ENCODE peak calls at places on chromosomes 2 and 18, in nine cellular contexts. O is mammary epithelial cell, P is fibroblast of pulmonary artery, X is tibial nerve, I is GM06990, Q is cardiac muscle cell, Z is cardiac fibroblast, J is omental fat pad, S is neural crest cell. L is an unnamed sample.

GRCh38 chr2:206996556-206997065 is 57.3 kb downstream of the CPO start:
- DNase-seq in O (no peak), P (no peak), X (no peak), I (no peak), Q (no peak), Z (no peak), J (no peak), S (no peak), L (no peak)

GRCh38 chr2:62458206-62459035 is 47.6 kb downstream of the TMEM17 start:
- DNase-seq in O (peak; percentile 33), P (no peak), X (no peak), I (no peak), Q (no peak), Z (no peak), J (no peak), S (no peak), L (peak; percentile 90)

GRCh38 chr2:55843096-55843991 is 80.2 kb downstream of the EFEMP1 start:
- DNase-seq in O (peak; percentile 92), P (peak; percentile 82), X (no peak), I (no peak), Q (peak; percentile 82), Z (peak; percentile 84), J (no peak), S (no peak), L (peak; percentile 98)

GRCh38 chr2:134912406-134912805 is 6.2 kb upstream of the CCNT2 start:
- DNase-seq in O (peak; percentile 88), P (peak; percentile 45), X (no peak), I (no peak), Q (peak; percentile 15), Z (peak; percentile 14), J (no peak), S (no peak), L (peak; percentile 76)

GRCh38 chr2:227388537-227389011 is 825 bp upstream of the SCYGR1 start:
- DNase-seq in O (peak; percentile 98), P (peak; percentile 99), X (no peak), I (no peak), Q (peak; percentile 97), Z (peak; percentile 97), J (no peak), S (no peak), L (peak; percentile 99)

GRCh38 chr2:235183789-235184188 is 232.0 kb downstream of the SH3BP4 start:
- DNase-seq in O (no peak), P (no peak), X (no peak), I (no peak), Q (no peak), Z (no peak), J (no peak), S (no peak), L (no peak)

GRCh38 chr2:219281588-219281987 is 2.4 kb downstream of the DNAJB2 start:
- DNase-seq in O (no peak), P (no peak), X (no peak), I (no peak), Q (no peak), Z (no peak), J (no peak), S (no peak), L (no peak)

GRCh38 chr18:12028674-12029073 is 47.4 kb downstream of the IMPA2 start:
- DNase-seq in O (no peak), P (no peak), X (no peak), I (no peak), Q (no peak), Z (no peak), J (no peak), S (no peak), L (no peak)

GRCh38 chr18:56003651-56004050 is 415.7 kb upstream of the TCF4 start:
- DNase-seq in O (no peak), P (no peak), X (no peak), I (no peak), Q (no peak), Z (no peak), J (no peak), S (no peak), L (no peak)

GRCh38 chr18:68847219-68847860 is 49.5 kb downstream of the CCDC102B start:
- DNase-seq in O (no peak), P (peak; percentile 75), X (no peak), I (peak; percentile 1), Q (peak; percentile 51), Z (peak; percentile 70), J (no peak), S (no peak), L (peak; percentile 44)

GRCh38 chr2:118202707-118203303 is 114.5 kb downstream of the INSIG2 start:
- DNase-seq in O (peak; percentile 22), P (peak; percentile 59), X (peak; percentile 32), I (no peak), Q (peak; percentile 65), Z (peak; percentile 62), J (no peak), S (peak; percentile 65), L (peak; percentile 41)

GRCh38 chr2:100494712-100495111 is 24.4 kb downstream of the NMS start:
- DNase-seq in O (no peak), P (no peak), X (no peak), I (no peak), Q (no peak), Z (no peak), J (no peak), S (no peak), L (no peak)

GRCh38 chr2:129061079-129061785 is 742.6 kb upstream of the HS6ST1 start:
- DNase-seq in O (peak; percentile 93), P (peak; percentile 80), X (no peak), I (peak; percentile 64), Q (peak; percentile 95), Z (peak; percentile 86), J (no peak), S (no peak), L (peak; percentile 95)

GRCh38 chr2:72579595-72580180 is 246.1 kb downstream of the EXOC6B start:
- DNase-seq in O (peak; percentile 28), P (peak; percentile 76), X (no peak), I (no peak), Q (peak; percentile 78), Z (peak; percentile 75), J (no peak), S (no peak), L (peak; percentile 53)

GRCh38 chr2:128315829-128316776 is 2.6 kb downstream of the HS6ST1 start:
- DNase-seq in O (no peak), P (peak; percentile 43), X (no peak), I (no peak), Q (peak; percentile 43), Z (peak; percentile 47), J (no peak), S (no peak), L (no peak)

GRCh38 chr2:49465157-49465831 is 311.0 kb upstream of the FSHR start:
- DNase-seq in O (no peak), P (no peak), X (no peak), I (no peak), Q (no peak), Z (no peak), J (no peak), S (no peak), L (no peak)

GRCh38 chr2:69305712-69306611 is 81.1 kb downstream of the GFPT1 start:
- DNase-seq in O (no peak), P (peak; percentile 60), X (no peak), I (no peak), Q (peak; percentile 57), Z (peak; percentile 65), J (no peak), S (no peak), L (no peak)

GRCh38 chr2:45698538-45698937 is 47.1 kb downstream of the PRKCE start:
- DNase-seq in O (no peak), P (no peak), X (no peak), I (no peak), Q (no peak), Z (no peak), J (no peak), S (no peak), L (no peak)

DNA sequence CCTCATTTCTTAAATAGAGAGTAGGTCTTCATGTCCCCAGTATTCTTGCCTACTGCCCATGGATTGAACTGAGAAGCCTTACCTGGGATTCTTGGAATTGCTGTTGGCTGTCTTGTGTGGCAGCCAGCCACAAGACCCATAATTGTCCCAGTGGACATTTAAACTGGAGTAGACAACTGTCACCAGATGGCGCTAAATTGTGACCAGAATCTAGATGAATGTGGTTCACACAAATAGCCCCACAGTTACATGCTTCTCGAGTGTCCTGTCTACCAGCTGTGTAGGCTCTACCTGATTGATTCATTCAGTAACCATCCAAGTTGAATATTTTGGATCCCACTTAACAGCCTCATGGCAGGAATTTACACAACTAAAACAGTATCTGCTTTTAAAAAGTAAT is 73.2 kb downstream of the MAP4K4 start:
- DNase-seq in O (peak; percentile 57), P (peak; percentile 62), X (no peak), I (no peak), Q (peak; percentile 52), Z (peak; percentile 51), J (no peak), S (peak; percentile 36), L (peak; percentile 57)
- TF ChIP-seq CTCF in O (peak; percentile 47), P (peak; percentile 28), X (peak; percentile 12), I (peak; percentile 46), Q (peak; percentile 22), Z (peak; percentile 21), J (no peak), S (peak; percentile 49), L (peak; percentile 36)

DNA sequence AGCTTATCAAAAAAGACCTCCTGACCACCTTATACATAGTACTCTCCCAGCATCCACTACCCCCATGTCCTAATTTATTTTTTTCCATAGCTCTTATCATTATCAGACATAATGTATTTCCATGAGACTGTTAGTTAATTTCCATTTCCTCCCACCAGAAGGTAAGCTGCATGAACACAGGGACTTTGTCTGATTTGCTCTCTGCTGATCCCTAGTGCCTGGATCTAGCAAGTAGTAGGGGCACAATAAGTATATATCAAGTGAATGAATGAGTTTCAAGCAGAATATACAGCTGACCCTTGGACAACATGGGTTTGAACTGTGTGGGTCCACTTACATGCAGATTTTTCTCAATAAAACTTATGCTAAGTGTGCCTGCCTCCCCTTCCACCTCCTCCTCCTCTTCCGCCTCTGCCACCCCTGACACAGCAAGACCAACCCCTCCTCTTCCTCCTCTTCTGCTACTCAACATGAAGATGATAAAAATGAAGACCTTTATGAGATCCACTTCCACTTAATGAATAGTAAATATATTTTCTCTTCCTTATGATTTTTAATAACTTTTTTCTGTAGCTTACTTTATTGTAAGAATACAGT is 53.8 kb downstream of the CTAGE1 start:
- DNase-seq in O (no peak), P (peak; percentile 62), X (no peak), I (no peak), Q (peak; percentile 65), Z (peak; percentile 62), J (no peak), S (no peak), L (peak; percentile 41)
- TF ChIP-seq CTCF in O (peak; percentile 49), P (peak; percentile 52), X (no peak), I (no peak), Q (peak; percentile 35), Z (peak; percentile 42), J (no peak), S (no peak), L (peak; percentile 23)

DNA sequence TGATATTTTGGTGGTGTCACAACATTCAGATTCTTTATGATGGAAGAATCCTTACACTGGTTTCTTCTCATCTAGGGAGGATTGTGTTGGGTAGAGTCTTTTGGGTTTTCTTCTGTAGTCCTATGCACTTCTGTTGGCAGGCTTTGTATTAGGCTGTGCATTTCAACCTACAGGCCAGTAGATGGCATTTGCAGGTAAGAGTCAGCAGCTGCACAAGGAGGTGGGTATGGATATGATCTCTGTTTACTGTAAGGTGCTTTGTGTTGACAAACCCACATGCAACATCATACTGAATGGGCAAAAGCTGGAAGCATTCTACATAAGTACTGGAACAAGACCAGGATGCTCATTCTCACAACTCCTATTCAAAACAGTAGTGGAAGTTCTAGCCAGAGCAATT is 656.8 kb downstream of the METTL4 start:
- DNase-seq in O (peak; percentile 11), P (peak; percentile 42), X (no peak), I (no peak), Q (peak; percentile 28), Z (peak; percentile 6), J (no peak), S (no peak), L (peak; percentile 52)
- TF ChIP-seq CTCF in O (peak; percentile 76), P (peak; percentile 49), X (no peak), I (peak; percentile 52), Q (peak; percentile 25), Z (peak; percentile 19), J (no peak), S (peak; percentile 60), L (peak; percentile 61)

GRCh38 chr18:39835303-39836030 is 2119.6 kb upstream of the PIK3C3 start:
- DNase-seq in O (peak; percentile 29), P (peak; percentile 14), X (no peak), I (no peak), Q (no peak), Z (no peak), J (no peak), S (no peak), L (peak; percentile 53)
- TF ChIP-seq CTCF in O (no peak), P (peak; percentile 16), X (no peak), I (no peak), Q (peak; percentile 4), Z (no peak), J (no peak), S (no peak), L (no peak)

L was measured in bronchial epithelial cell.